ENCODE peak calls at places on chromosomes 5 and 9, in ten cellular contexts. Q is psoas muscle; H is mammary epithelial cell; J is aorta; N is cardiac muscle cell; U is right cardiac atrium; V is CD8-positive, alpha-beta memory T cell; G is fibroblast of lung; S is WERI-Rb-1; W is upper lobe of right lung. C is an unnamed sample.

GRCh38 chr5:177473461-177473991 is at the start of gene DBN1:
- DNase-seq in Q (peak; percentile 78), H (no peak), J (peak; percentile 87), N (peak; percentile 86), U (peak; percentile 86), V (no peak), G (peak; percentile 61), S (peak; percentile 32), W (peak; percentile 75), C (peak; percentile 79)

GRCh38 chr5:66986009-66986408 is 210.6 kb downstream of the CD180 start:
- DNase-seq in Q (no peak), H (no peak), J (no peak), N (no peak), U (no peak), V (no peak), G (no peak), S (no peak), W (no peak), C (no peak)

GRCh38 chr9:121599186-121599871 is 52.1 kb upstream of the DAB2IP start:
- DNase-seq in Q (peak; percentile 93), H (peak; percentile 32), J (peak; percentile 90), N (peak; percentile 98), U (peak; percentile 91), V (no peak), G (peak; percentile 47), S (peak; percentile 90), W (peak; percentile 96), C (peak; percentile 91)

GRCh38 chr5:119682372-119682771 is 53.0 kb downstream of the FAM170A start:
- DNase-seq in Q (no peak), H (no peak), J (no peak), N (no peak), U (no peak), V (no peak), G (no peak), S (no peak), W (no peak), C (no peak)

GRCh38 chr5:541888-542692 is 17.8 kb upstream of the SLC9A3 start:
- DNase-seq in Q (peak; percentile 42), H (no peak), J (peak; percentile 40), N (no peak), U (peak; percentile 44), V (peak; percentile 41), G (no peak), S (no peak), W (peak; percentile 57), C (no peak)

GRCh38 chr5:145856285-145856818 is 16.5 kb downstream of the GRXCR2 start:
- DNase-seq in Q (peak; percentile 64), H (peak; percentile 17), J (peak; percentile 82), N (peak; percentile 62), U (peak; percentile 59), V (no peak), G (peak; percentile 82), S (no peak), W (peak; percentile 67), C (no peak)

GRCh38 chr5:84384604-84385575 is at the start of gene EDIL3:
- DNase-seq in Q (no peak), H (peak; percentile 5), J (peak; percentile 87), N (peak; percentile 80), U (peak; percentile 59), V (no peak), G (peak; percentile 72), S (peak; percentile 65), W (no peak), C (peak; percentile 71)

GRCh38 chr5:140075371-140075770 is 32.3 kb upstream of the NRG2 start:
- DNase-seq in Q (no peak), H (no peak), J (no peak), N (no peak), U (no peak), V (no peak), G (peak; percentile 8), S (no peak), W (no peak), C (no peak)

GRCh38 chr5:181047288-181047687 is 7.2 kb downstream of the BTNL9 start:
- DNase-seq in Q (no peak), H (no peak), J (no peak), N (no peak), U (no peak), V (no peak), G (no peak), S (no peak), W (no peak), C (no peak)

GRCh38 chr9:132114102-132114707 is 34.5 kb upstream of the MED27 start:
- DNase-seq in Q (peak; percentile 71), H (peak; percentile 62), J (peak; percentile 87), N (peak; percentile 89), U (peak; percentile 85), V (peak; percentile 54), G (peak; percentile 57), S (no peak), W (peak; percentile 83), C (peak; percentile 77)

GRCh38 chr5:121949885-121950284 is 11.9 kb upstream of the SRFBP1 start:
- DNase-seq in Q (no peak), H (peak; percentile 30), J (no peak), N (peak; percentile 72), U (no peak), V (no peak), G (peak; percentile 36), S (peak; percentile 46), W (no peak), C (peak; percentile 22)

GRCh38 chr5:100890514-100891008 is 12.5 kb downstream of the ST8SIA4 start:
- DNase-seq in Q (no peak), H (no peak), J (no peak), N (no peak), U (no peak), V (no peak), G (peak; percentile 19), S (no peak), W (no peak), C (no peak)
- H3K4me3 ChIP-seq in Q (peak overlapping the region; percentile 47), H (no peak overlapping the region), J (no peak overlapping the region), N (no peak overlapping the region), U (peak overlapping the region; percentile 56), V (peak overlapping the region; percentile 21), G (no peak overlapping the region), S (no peak overlapping the region), W (peak overlapping the region; percentile 30), C (no peak overlapping the region)

GRCh38 chr5:3007577-3007976 is 256.1 kb upstream of the IRX2 start:
- DNase-seq in Q (no peak), H (no peak), J (no peak), N (no peak), U (no peak), V (no peak), G (no peak), S (no peak), W (no peak), C (no peak)

GRCh38 chr5:3011764-3012017 is 260.2 kb upstream of the IRX2 start:
- DNase-seq in Q (no peak), H (no peak), J (no peak), N (no peak), U (no peak), V (no peak), G (no peak), S (no peak), W (no peak), C (no peak)

GRCh38 chr5:3009605-3010004 is 258.1 kb upstream of the IRX2 start:
- DNase-seq in Q (no peak), H (no peak), J (no peak), N (no peak), U (no peak), V (no peak), G (no peak), S (no peak), W (peak; percentile 12), C (no peak)

GRCh38 chr5:3010301-3010952 is 258.9 kb upstream of the IRX2 start:
- DNase-seq in Q (no peak), H (peak; percentile 71), J (no peak), N (no peak), U (no peak), V (no peak), G (no peak), S (no peak), W (peak; percentile 7), C (no peak)

DNA sequence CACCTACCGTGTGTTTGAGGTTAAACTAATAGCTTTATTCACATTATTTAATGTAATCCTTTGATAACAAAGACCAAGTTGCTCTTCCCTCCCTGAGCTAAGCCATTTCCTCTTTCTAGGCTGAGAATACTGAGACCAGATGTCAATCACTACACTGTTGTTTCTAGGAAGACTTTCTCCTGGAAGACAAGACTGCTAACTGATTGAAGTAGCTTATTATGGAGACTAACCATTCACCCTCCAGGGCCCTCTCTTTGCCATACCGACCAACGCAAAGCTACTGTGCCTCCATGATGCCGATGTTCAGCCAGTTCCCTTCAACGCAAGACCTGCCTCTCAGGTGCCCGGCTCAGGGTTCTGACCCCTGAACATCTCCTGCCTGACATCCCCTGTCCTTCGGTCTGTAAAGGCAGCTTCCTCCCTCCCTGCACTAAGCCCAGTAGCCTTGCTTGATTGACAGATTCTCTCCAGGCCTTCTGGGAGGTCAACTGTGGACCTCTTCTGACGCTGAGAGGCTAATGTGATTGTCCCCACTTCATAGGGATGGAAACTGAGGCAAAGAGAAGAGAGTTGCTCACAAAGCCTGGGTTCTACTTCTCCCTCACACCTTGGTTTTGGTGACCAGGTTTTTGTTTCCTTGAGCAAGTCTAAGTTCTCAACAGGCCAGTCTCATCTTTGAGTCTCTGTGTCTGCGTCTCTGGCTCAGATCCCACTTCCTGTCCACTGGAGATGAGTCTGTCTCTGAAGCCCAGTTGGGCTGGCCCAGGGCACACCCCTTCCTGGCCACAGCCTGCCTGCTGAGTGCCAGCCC is 259.7 kb upstream of the IRX2 start:
- DNase-seq in Q (no peak), H (no peak), J (no peak), N (no peak), U (no peak), V (no peak), G (no peak), S (no peak), W (no peak), C (no peak)
- H3K9me3 ChIP-seq in Q (no peaks in the 10 kb centered on the region), H (no peaks in the 10 kb centered on the region), J (peaks cover 4% of the 10 kb centered on the region), N (no peaks in the 10 kb centered on the region), U (peaks cover 6% of the 10 kb centered on the region), V (no peaks in the 10 kb centered on the region), G (no peaks in the 10 kb centered on the region), S (peaks cover 2% of the 10 kb centered on the region), W (no peaks in the 10 kb centered on the region), C (no peaks in the 10 kb centered on the region)

GRCh38 chr5:72241346-72242003 is 78.6 kb downstream of the MRPS27 start:
- DNase-seq in Q (no peak), H (no peak), J (no peak), N (no peak), U (no peak), V (no peak), G (no peak), S (no peak), W (no peak), C (peak; percentile 57)
- H3K27ac ChIP-seq in Q (no peak overlapping the region), H (no peak overlapping the region), J (peak overlapping the region; percentile 44), N (no peak overlapping the region), U (no peak overlapping the region), V (no peak overlapping the region), G (no peak overlapping the region), S (no peak overlapping the region), W (no peak overlapping the region), C (no peak overlapping the region)

DNA sequence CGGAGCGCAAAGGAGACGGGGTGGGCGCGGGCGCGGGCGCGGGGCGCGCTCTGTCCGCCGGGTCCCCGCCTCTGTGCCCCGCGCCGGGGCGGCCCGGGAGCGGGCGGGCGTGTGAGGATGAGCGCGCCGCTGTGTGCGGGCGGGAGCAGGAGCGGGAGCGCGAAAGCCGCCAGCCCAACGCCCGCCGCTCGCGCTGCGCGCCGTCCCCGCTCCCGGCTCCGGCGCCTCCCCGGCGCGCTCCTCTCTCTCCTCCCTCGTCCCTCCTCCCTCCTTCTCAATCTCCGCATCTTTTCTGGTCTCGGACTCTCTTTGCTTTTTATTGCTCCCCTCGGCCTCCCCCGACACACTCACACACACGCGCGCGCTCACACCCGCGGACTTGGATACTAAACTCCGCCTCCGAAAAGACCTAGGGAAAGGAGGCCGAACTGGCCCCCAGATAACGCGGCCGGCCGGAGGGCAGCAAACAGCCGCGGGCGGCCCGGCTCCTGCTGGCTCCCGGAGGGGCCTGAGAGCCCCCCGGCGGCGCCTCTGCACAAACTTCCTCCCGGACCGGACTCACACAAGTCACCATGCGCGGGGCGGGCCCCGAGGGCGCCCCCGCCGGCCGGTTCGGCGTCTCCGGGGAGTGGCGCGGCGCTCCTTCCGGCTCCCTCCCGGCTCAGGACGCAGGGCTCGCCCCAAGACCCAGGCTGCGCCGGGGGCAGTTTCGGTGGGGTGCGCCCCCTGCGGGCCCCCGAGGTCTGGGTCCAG is at the start of gene FIBCD1:
- DNase-seq in Q (no peak), H (peak; percentile 61), J (no peak), N (peak; percentile 51), U (peak; percentile 69), V (no peak), G (peak; percentile 47), S (peak; percentile 69), W (no peak), C (peak; percentile 69)
- H3K4me3 ChIP-seq in Q (peak within 1 kb of the TSS; percentile 65), H (peak within 1 kb of the TSS; percentile 50), J (peak within 1 kb of the TSS; percentile 31), N (peak within 1 kb of the TSS; percentile 55), U (peak within 1 kb of the TSS; percentile 46), V (no peak within 1 kb of the TSS), G (peak within 1 kb of the TSS; percentile 73), S (peak within 1 kb of the TSS; percentile 67), W (peak within 1 kb of the TSS; percentile 41), C (peak within 1 kb of the TSS; percentile 64)